ENCODE peak calls at places on chromosomes 7 and 10, in nine cellular contexts. One of them, this sample, is unnamed.

GRCh38 chr10:90779573-90779972 is 78.3 kb downstream of the HTR7 start:
- DNase-seq in CD8-positive, alpha-beta T cell: no peak
- DNase-seq in AG10803: no peak
- DNase-seq in adipocyte: no peak
- DNase-seq in choroid plexus epithelial cell: peak; percentile 34
- DNase-seq in GM06990: no peak
- DNase-seq in effector memory CD4-positive, alpha-beta T cell: no peak
- DNase-seq in lung: no peak
- DNase-seq in BJ: no peak
- DNase-seq in this sample: peak; percentile 12

GRCh38 chr7:22445140-22445722 is 54.8 kb downstream of the STEAP1B start:
- DNase-seq in AG10803: peak; percentile 8
- DNase-seq in choroid plexus epithelial cell: peak; percentile 59
- DNase-seq in BJ: no peak
- DNase-seq in CD8-positive, alpha-beta T cell: no peak
- DNase-seq in effector memory CD4-positive, alpha-beta T cell: no peak
- DNase-seq in lung: peak; percentile 70
- DNase-seq in adipocyte: no peak
- DNase-seq in GM06990: peak; percentile 78
- DNase-seq in this sample: peak; percentile 75

GRCh38 chr7:87060288-87060537 is 759 bp upstream of the ELAPOR2 start:
- DNase-seq in adipocyte: no peak
- DNase-seq in choroid plexus epithelial cell: no peak
- DNase-seq in CD8-positive, alpha-beta T cell: no peak
- DNase-seq in effector memory CD4-positive, alpha-beta T cell: no peak
- DNase-seq in AG10803: no peak
- DNase-seq in lung: no peak
- DNase-seq in GM06990: no peak
- DNase-seq in BJ: no peak
- DNase-seq in this sample: no peak

GRCh38 chr10:96339956-96340904 is 18.6 kb downstream of the OPALIN start:
- DNase-seq in effector memory CD4-positive, alpha-beta T cell: peak; percentile 34
- DNase-seq in choroid plexus epithelial cell: peak; percentile 88
- DNase-seq in adipocyte: peak; percentile 85
- DNase-seq in lung: peak; percentile 44
- DNase-seq in GM06990: no peak
- DNase-seq in CD8-positive, alpha-beta T cell: peak; percentile 47
- DNase-seq in BJ: peak; percentile 11
- DNase-seq in AG10803: peak; percentile 56
- DNase-seq in this sample: peak; percentile 71

GRCh38 chr10:129192344-129193128 is 274.5 kb upstream of the MGMT start:
- DNase-seq in AG10803: no peak
- DNase-seq in BJ: no peak
- DNase-seq in GM06990: no peak
- DNase-seq in lung: peak; percentile 36
- DNase-seq in CD8-positive, alpha-beta T cell: no peak
- DNase-seq in effector memory CD4-positive, alpha-beta T cell: no peak
- DNase-seq in adipocyte: no peak
- DNase-seq in choroid plexus epithelial cell: no peak
- DNase-seq in this sample: no peak

GRCh38 chr7:100570954-100571828 is 2.5 kb downstream of the SAP25 start:
- DNase-seq in lung: no peak
- DNase-seq in GM06990: no peak
- DNase-seq in AG10803: no peak
- DNase-seq in CD8-positive, alpha-beta T cell: no peak
- DNase-seq in choroid plexus epithelial cell: peak; percentile 54
- DNase-seq in effector memory CD4-positive, alpha-beta T cell: no peak
- DNase-seq in adipocyte: no peak
- DNase-seq in BJ: no peak
- DNase-seq in this sample: no peak

GRCh38 chr10:14146501-14146900 is 184.2 kb downstream of the FRMD4A start:
- DNase-seq in effector memory CD4-positive, alpha-beta T cell: no peak
- DNase-seq in GM06990: no peak
- DNase-seq in choroid plexus epithelial cell: peak; percentile 3
- DNase-seq in lung: no peak
- DNase-seq in adipocyte: peak; percentile 12
- DNase-seq in CD8-positive, alpha-beta T cell: no peak
- DNase-seq in BJ: no peak
- DNase-seq in AG10803: peak; percentile 24
- DNase-seq in this sample: no peak

GRCh38 chr10:13016413-13016812 is 14.9 kb upstream of the CCDC3 start:
- DNase-seq in choroid plexus epithelial cell: peak; percentile 90
- DNase-seq in adipocyte: no peak
- DNase-seq in CD8-positive, alpha-beta T cell: no peak
- DNase-seq in AG10803: no peak
- DNase-seq in lung: no peak
- DNase-seq in BJ: no peak
- DNase-seq in effector memory CD4-positive, alpha-beta T cell: no peak
- DNase-seq in GM06990: no peak
- DNase-seq in this sample: peak; percentile 81

GRCh38 chr7:151724920-151725584 is 151.9 kb downstream of the PRKAG2 start:
- DNase-seq in GM06990: no peak
- DNase-seq in effector memory CD4-positive, alpha-beta T cell: no peak
- DNase-seq in adipocyte: no peak
- DNase-seq in lung: no peak
- DNase-seq in choroid plexus epithelial cell: no peak
- DNase-seq in BJ: no peak
- DNase-seq in CD8-positive, alpha-beta T cell: no peak
- DNase-seq in AG10803: no peak
- DNase-seq in this sample: no peak

GRCh38 chr7:151722533-151722932 is 154.4 kb downstream of the PRKAG2 start:
- DNase-seq in lung: no peak
- DNase-seq in CD8-positive, alpha-beta T cell: no peak
- DNase-seq in choroid plexus epithelial cell: no peak
- DNase-seq in effector memory CD4-positive, alpha-beta T cell: no peak
- DNase-seq in adipocyte: no peak
- DNase-seq in AG10803: no peak
- DNase-seq in BJ: no peak
- DNase-seq in GM06990: no peak
- DNase-seq in this sample: no peak

GRCh38 chr7:151721694-151722093 is 155.2 kb downstream of the PRKAG2 start:
- DNase-seq in GM06990: no peak
- DNase-seq in CD8-positive, alpha-beta T cell: no peak
- DNase-seq in choroid plexus epithelial cell: no peak
- DNase-seq in adipocyte: no peak
- DNase-seq in lung: no peak
- DNase-seq in BJ: no peak
- DNase-seq in AG10803: no peak
- DNase-seq in effector memory CD4-positive, alpha-beta T cell: no peak
- DNase-seq in this sample: no peak

GRCh38 chr7:151724250-151724915 is 152.5 kb downstream of the PRKAG2 start:
- DNase-seq in BJ: no peak
- DNase-seq in effector memory CD4-positive, alpha-beta T cell: no peak
- DNase-seq in lung: no peak
- DNase-seq in CD8-positive, alpha-beta T cell: no peak
- DNase-seq in AG10803: no peak
- DNase-seq in adipocyte: no peak
- DNase-seq in choroid plexus epithelial cell: no peak
- DNase-seq in GM06990: no peak
- DNase-seq in this sample: no peak

DNA sequence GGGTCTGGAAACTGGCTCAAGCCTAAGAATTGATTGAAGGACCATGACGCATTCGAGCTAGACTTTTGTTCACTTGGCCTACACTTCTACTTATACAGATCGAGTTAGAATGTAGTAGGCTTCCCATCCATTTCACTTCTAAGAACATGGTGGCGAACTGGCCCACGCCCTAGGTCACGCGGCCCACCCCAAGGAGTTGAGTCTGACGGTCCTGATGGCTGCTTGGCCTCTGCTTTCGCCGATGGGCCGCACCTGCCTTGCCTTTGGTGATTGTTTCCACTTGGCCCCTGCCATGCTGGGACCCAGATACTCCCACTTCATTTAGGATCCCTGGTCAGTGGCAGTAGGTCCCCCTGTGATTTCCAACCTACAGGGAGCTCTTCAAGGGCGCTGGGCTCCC is 153.6 kb downstream of the PRKAG2 start:
- DNase-seq in adipocyte: no peak
- DNase-seq in AG10803: no peak
- DNase-seq in lung: no peak
- DNase-seq in choroid plexus epithelial cell: no peak
- DNase-seq in GM06990: no peak
- DNase-seq in effector memory CD4-positive, alpha-beta T cell: no peak
- DNase-seq in CD8-positive, alpha-beta T cell: no peak
- DNase-seq in BJ: no peak
- DNase-seq in this sample: no peak
- H3K4me3 ChIP-seq in adipocyte: no peak overlapping the region
- H3K4me3 ChIP-seq in AG10803: no peak overlapping the region
- H3K4me3 ChIP-seq in lung: no peak overlapping the region
- H3K4me3 ChIP-seq in choroid plexus epithelial cell: no peak overlapping the region
- H3K4me3 ChIP-seq in GM06990: no peak overlapping the region
- H3K4me3 ChIP-seq in effector memory CD4-positive, alpha-beta T cell: no peak overlapping the region
- H3K4me3 ChIP-seq in CD8-positive, alpha-beta T cell: no peak overlapping the region
- H3K4me3 ChIP-seq in BJ: no peak overlapping the region
- H3K4me3 ChIP-seq in this sample: no peak overlapping the region

GRCh38 chr7:27162930-27163775 is 2.2 kb downstream of the HOXA9 start:
- DNase-seq in adipocyte: no peak
- DNase-seq in effector memory CD4-positive, alpha-beta T cell: no peak
- DNase-seq in AG10803: no peak
- DNase-seq in choroid plexus epithelial cell: no peak
- DNase-seq in GM06990: no peak
- DNase-seq in lung: no peak
- DNase-seq in CD8-positive, alpha-beta T cell: no peak
- DNase-seq in BJ: no peak
- DNase-seq in this sample: no peak

GRCh38 chr7:27163776-27164380 is 1.5 kb downstream of the HOXA9 start:
- DNase-seq in GM06990: no peak
- DNase-seq in choroid plexus epithelial cell: no peak
- DNase-seq in lung: no peak
- DNase-seq in BJ: no peak
- DNase-seq in CD8-positive, alpha-beta T cell: no peak
- DNase-seq in AG10803: no peak
- DNase-seq in effector memory CD4-positive, alpha-beta T cell: no peak
- DNase-seq in adipocyte: no peak
- DNase-seq in this sample: no peak

GRCh38 chr7:27165089-27165654 is at the start of gene HOXA9:
- DNase-seq in BJ: no peak
- DNase-seq in GM06990: no peak
- DNase-seq in CD8-positive, alpha-beta T cell: no peak
- DNase-seq in lung: no peak
- DNase-seq in AG10803: peak; percentile 97
- DNase-seq in choroid plexus epithelial cell: no peak
- DNase-seq in adipocyte: no peak
- DNase-seq in effector memory CD4-positive, alpha-beta T cell: no peak
- DNase-seq in this sample: no peak

GRCh38 chr7:27165655-27166474 is 528 bp upstream of the HOXA9 start:
- DNase-seq in AG10803: peak; percentile 74
- DNase-seq in BJ: peak; percentile 93
- DNase-seq in effector memory CD4-positive, alpha-beta T cell: no peak
- DNase-seq in GM06990: no peak
- DNase-seq in CD8-positive, alpha-beta T cell: no peak
- DNase-seq in adipocyte: no peak
- DNase-seq in choroid plexus epithelial cell: no peak
- DNase-seq in lung: no peak
- DNase-seq in this sample: no peak

DNA sequence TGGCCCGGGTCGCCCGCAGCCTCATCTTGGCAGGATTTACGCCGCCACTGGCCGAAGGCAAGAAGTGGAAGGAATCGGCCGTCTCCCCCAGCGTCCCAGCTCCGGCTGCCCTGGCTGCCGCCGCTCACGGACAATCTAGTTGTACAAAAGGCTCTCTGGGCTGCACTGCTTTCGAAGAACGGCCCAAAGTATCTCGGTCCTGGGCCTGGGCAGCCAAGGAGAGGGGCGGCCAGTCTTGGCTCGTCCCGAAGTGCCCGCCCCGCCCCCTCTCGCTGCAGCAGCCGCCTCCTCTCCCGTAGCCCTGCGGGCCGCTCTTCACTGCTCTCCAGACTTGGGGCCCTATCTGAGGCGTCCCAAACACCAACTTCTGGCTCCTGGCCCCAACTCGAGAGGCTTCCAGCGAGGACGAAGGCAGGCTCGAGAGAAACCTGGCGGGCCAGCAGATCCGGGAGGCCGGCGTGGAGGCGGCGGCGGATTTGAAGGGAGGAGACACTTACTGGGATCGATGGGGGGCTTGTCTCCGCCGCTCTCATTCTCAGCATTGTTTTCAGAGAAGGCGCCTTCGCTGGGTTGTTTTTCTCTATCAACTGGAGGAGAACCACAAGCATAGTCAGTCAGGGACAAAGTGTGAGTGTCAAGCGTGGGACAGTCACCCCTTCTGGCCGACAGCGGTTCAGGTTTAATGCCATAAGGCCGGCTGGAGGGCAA is 802 bp downstream of the HOXA9 start:
- DNase-seq in GM06990: no peak
- DNase-seq in effector memory CD4-positive, alpha-beta T cell: no peak
- DNase-seq in BJ: no peak
- DNase-seq in choroid plexus epithelial cell: no peak
- DNase-seq in AG10803: no peak
- DNase-seq in lung: no peak
- DNase-seq in CD8-positive, alpha-beta T cell: no peak
- DNase-seq in adipocyte: no peak
- DNase-seq in this sample: no peak
- H3K4me3 ChIP-seq in GM06990: no peak overlapping the region
- H3K4me3 ChIP-seq in effector memory CD4-positive, alpha-beta T cell: no peak overlapping the region
- H3K4me3 ChIP-seq in BJ: peak overlapping the region; percentile 72
- H3K4me3 ChIP-seq in choroid plexus epithelial cell: no peak overlapping the region
- H3K4me3 ChIP-seq in AG10803: peak overlapping the region; percentile 87
- H3K4me3 ChIP-seq in lung: peak overlapping the region; percentile 36
- H3K4me3 ChIP-seq in CD8-positive, alpha-beta T cell: no peak overlapping the region
- H3K4me3 ChIP-seq in adipocyte: peak overlapping the region; percentile 94
- H3K4me3 ChIP-seq in this sample: no peak overlapping the region

GRCh38 chr10:23371073-23371472 is 26.5 kb upstream of the C10orf67 start:
- DNase-seq in effector memory CD4-positive, alpha-beta T cell: no peak
- DNase-seq in CD8-positive, alpha-beta T cell: no peak
- DNase-seq in choroid plexus epithelial cell: no peak
- DNase-seq in AG10803: no peak
- DNase-seq in BJ: no peak
- DNase-seq in adipocyte: no peak
- DNase-seq in lung: no peak
- DNase-seq in GM06990: no peak
- DNase-seq in this sample: no peak

GRCh38 chr10:23368816-23369640 is 24.4 kb upstream of the C10orf67 start:
- DNase-seq in effector memory CD4-positive, alpha-beta T cell: no peak
- DNase-seq in lung: no peak
- DNase-seq in adipocyte: no peak
- DNase-seq in CD8-positive, alpha-beta T cell: no peak
- DNase-seq in choroid plexus epithelial cell: no peak
- DNase-seq in AG10803: no peak
- DNase-seq in GM06990: peak; percentile 62
- DNase-seq in BJ: no peak
- DNase-seq in this sample: no peak

GRCh38 chr10:23364378-23364777 is 19.8 kb upstream of the C10orf67 start:
- DNase-seq in AG10803: no peak
- DNase-seq in choroid plexus epithelial cell: no peak
- DNase-seq in effector memory CD4-positive, alpha-beta T cell: no peak
- DNase-seq in CD8-positive, alpha-beta T cell: no peak
- DNase-seq in GM06990: no peak
- DNase-seq in adipocyte: no peak
- DNase-seq in lung: no peak
- DNase-seq in BJ: no peak
- DNase-seq in this sample: no peak

GRCh38 chr10:23370106-23370505 is 25.5 kb upstream of the C10orf67 start:
- DNase-seq in lung: no peak
- DNase-seq in GM06990: no peak
- DNase-seq in AG10803: no peak
- DNase-seq in CD8-positive, alpha-beta T cell: no peak
- DNase-seq in choroid plexus epithelial cell: peak; percentile 65
- DNase-seq in effector memory CD4-positive, alpha-beta T cell: no peak
- DNase-seq in adipocyte: no peak
- DNase-seq in BJ: no peak
- DNase-seq in this sample: peak; percentile 48

GRCh38 chr10:23367896-23368685 is 23.5 kb upstream of the C10orf67 start:
- DNase-seq in lung: no peak
- DNase-seq in AG10803: no peak
- DNase-seq in GM06990: no peak
- DNase-seq in effector memory CD4-positive, alpha-beta T cell: no peak
- DNase-seq in adipocyte: no peak
- DNase-seq in CD8-positive, alpha-beta T cell: no peak
- DNase-seq in choroid plexus epithelial cell: no peak
- DNase-seq in BJ: no peak
- DNase-seq in this sample: no peak
- H3K4me3 ChIP-seq in lung: no peak overlapping the region
- H3K4me3 ChIP-seq in AG10803: no peak overlapping the region
- H3K4me3 ChIP-seq in GM06990: no peak overlapping the region
- H3K4me3 ChIP-seq in effector memory CD4-positive, alpha-beta T cell: no peak overlapping the region
- H3K4me3 ChIP-seq in adipocyte: no peak overlapping the region
- H3K4me3 ChIP-seq in CD8-positive, alpha-beta T cell: no peak overlapping the region
- H3K4me3 ChIP-seq in choroid plexus epithelial cell: no peak overlapping the region
- H3K4me3 ChIP-seq in BJ: no peak overlapping the region
- H3K4me3 ChIP-seq in this sample: no peak overlapping the region

GRCh38 chr7:130492519-130493274 is 812 bp downstream of the MEST start:
- DNase-seq in CD8-positive, alpha-beta T cell: no peak
- DNase-seq in effector memory CD4-positive, alpha-beta T cell: no peak
- DNase-seq in adipocyte: no peak
- DNase-seq in BJ: no peak
- DNase-seq in lung: no peak
- DNase-seq in GM06990: no peak
- DNase-seq in choroid plexus epithelial cell: no peak
- DNase-seq in AG10803: no peak
- DNase-seq in this sample: no peak

GRCh38 chr7:130490287-130490686 is 1.6 kb upstream of the MEST start:
- DNase-seq in adipocyte: no peak
- DNase-seq in BJ: no peak
- DNase-seq in effector memory CD4-positive, alpha-beta T cell: no peak
- DNase-seq in lung: no peak
- DNase-seq in GM06990: no peak
- DNase-seq in choroid plexus epithelial cell: no peak
- DNase-seq in AG10803: no peak
- DNase-seq in CD8-positive, alpha-beta T cell: no peak
- DNase-seq in this sample: no peak

GRCh38 chr7:130489140-130489967 is 2.5 kb upstream of the MEST start:
- DNase-seq in BJ: no peak
- DNase-seq in GM06990: no peak
- DNase-seq in effector memory CD4-positive, alpha-beta T cell: no peak
- DNase-seq in choroid plexus epithelial cell: peak; percentile 92
- DNase-seq in adipocyte: peak; percentile 35
- DNase-seq in lung: no peak
- DNase-seq in CD8-positive, alpha-beta T cell: no peak
- DNase-seq in AG10803: no peak
- DNase-seq in this sample: peak; percentile 72

GRCh38 chr7:130491841-130492518 is at the start of gene MEST:
- DNase-seq in CD8-positive, alpha-beta T cell: no peak
- DNase-seq in AG10803: no peak
- DNase-seq in lung: no peak
- DNase-seq in BJ: no peak
- DNase-seq in GM06990: no peak
- DNase-seq in effector memory CD4-positive, alpha-beta T cell: no peak
- DNase-seq in choroid plexus epithelial cell: peak; percentile 53
- DNase-seq in adipocyte: peak; percentile 41
- DNase-seq in this sample: peak; percentile 39

DNA sequence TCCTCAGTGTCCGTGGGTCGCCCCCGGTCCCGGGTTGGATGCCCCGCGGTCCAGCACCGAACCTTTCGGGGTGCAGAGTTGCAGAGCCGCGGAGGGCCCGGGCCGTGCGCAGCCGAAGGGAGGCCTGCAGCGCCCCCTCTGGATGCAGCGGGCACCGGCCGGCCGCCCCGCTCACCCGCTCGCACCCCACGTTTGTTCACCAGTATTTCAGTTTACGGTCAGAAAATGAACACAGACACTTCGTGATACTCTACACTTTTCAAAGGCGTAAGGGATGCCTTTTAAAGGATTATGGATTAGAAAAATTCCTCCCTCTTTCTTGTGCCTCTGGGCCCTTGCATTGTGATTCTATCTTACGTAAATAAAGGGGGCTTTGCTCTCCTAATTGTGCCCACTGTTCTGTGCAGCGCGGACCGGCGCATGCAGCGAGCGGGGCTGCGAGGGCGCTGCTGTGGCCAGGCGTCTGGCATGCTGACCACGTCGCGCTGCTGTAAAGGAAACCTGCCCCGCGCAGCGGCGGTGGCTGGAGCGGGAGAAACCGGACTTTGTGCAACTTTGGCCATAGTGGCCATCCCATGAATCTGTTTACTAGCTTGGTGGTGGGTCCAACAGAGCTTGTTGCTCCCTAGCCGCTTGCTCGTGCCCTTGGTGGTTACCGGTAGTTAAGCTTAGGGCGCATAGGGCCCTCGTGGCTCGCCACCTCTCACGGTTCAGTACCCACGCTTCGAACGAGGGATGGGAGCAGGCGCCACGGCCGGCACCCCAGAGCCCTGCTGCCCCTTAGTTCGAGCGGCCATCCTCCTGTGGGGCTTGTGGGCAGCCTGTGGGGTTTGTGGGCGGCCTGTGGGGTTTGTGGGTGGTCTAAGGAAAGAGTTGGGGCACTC is 755 bp upstream of the MEST start:
- DNase-seq in lung: no peak
- DNase-seq in effector memory CD4-positive, alpha-beta T cell: no peak
- DNase-seq in choroid plexus epithelial cell: peak; percentile 62
- DNase-seq in GM06990: peak; percentile 36
- DNase-seq in adipocyte: peak; percentile 67
- DNase-seq in AG10803: no peak
- DNase-seq in CD8-positive, alpha-beta T cell: peak; percentile 34
- DNase-seq in BJ: no peak
- DNase-seq in this sample: peak; percentile 43
- H3K4me3 ChIP-seq in lung: no peak overlapping the region
- H3K4me3 ChIP-seq in effector memory CD4-positive, alpha-beta T cell: no peak overlapping the region
- H3K4me3 ChIP-seq in choroid plexus epithelial cell: peak overlapping the region; percentile 70
- H3K4me3 ChIP-seq in GM06990: peak overlapping the region; percentile 14
- H3K4me3 ChIP-seq in adipocyte: peak overlapping the region; percentile 85
- H3K4me3 ChIP-seq in AG10803: peak overlapping the region; percentile 42
- H3K4me3 ChIP-seq in CD8-positive, alpha-beta T cell: peak overlapping the region; percentile 43
- H3K4me3 ChIP-seq in BJ: peak overlapping the region; percentile 62
- H3K4me3 ChIP-seq in this sample: peak overlapping the region; percentile 64